ENCODE peak calls at places on chromosome X, in five cellular contexts. One of them, this sample, is unnamed.

GRCh38 chrX:93695981-93696380 is 22.0 kb downstream of the FAM133A start:
- DNase-seq in GM12878: no peak
- DNase-seq in mammary epithelial cell: no peak
- DNase-seq in AG04450: no peak
- DNase-seq in heart left ventricle: no peak
- DNase-seq in this sample: no peak

GRCh38 chrX:30620125-30620524 is 33.1 kb upstream of the GK start:
- DNase-seq in GM12878: no peak
- DNase-seq in mammary epithelial cell: no peak
- DNase-seq in AG04450: no peak
- DNase-seq in heart left ventricle: no peak
- DNase-seq in this sample: no peak

GRCh38 chrX:37423864-37424569 is 74.9 kb downstream of the PRRG1 start:
- DNase-seq in GM12878: no peak
- DNase-seq in mammary epithelial cell: no peak
- DNase-seq in AG04450: no peak
- DNase-seq in heart left ventricle: no peak
- DNase-seq in this sample: peak

GRCh38 chrX:105328773-105329172 is 108.3 kb upstream of the TEX13A start:
- DNase-seq in GM12878: no peak
- DNase-seq in mammary epithelial cell: peak
- DNase-seq in AG04450: no peak
- DNase-seq in heart left ventricle: no peak
- DNase-seq in this sample: no peak

GRCh38 chrX:69107231-69107739 is 58.0 kb downstream of the PJA1 start:
- DNase-seq in GM12878: no peak
- DNase-seq in mammary epithelial cell: no peak
- DNase-seq in AG04450: no peak
- DNase-seq in heart left ventricle: no peak
- DNase-seq in this sample: no peak

GRCh38 chrX:9707306-9708015 is 58.2 kb downstream of the GPR143 start:
- DNase-seq in GM12878: no peak
- DNase-seq in mammary epithelial cell: no peak
- DNase-seq in AG04450: no peak
- DNase-seq in heart left ventricle: no peak
- DNase-seq in this sample: no peak

GRCh38 chrX:110081320-110081719 is 78.4 kb downstream of the TMEM164 start:
- DNase-seq in GM12878: no peak
- DNase-seq in mammary epithelial cell: no peak
- DNase-seq in AG04450: no peak
- DNase-seq in heart left ventricle: no peak
- DNase-seq in this sample: no peak

GRCh38 chrX:29478336-29479069 is 736.9 kb upstream of the MAGEB2 start:
- DNase-seq in GM12878: peak
- DNase-seq in mammary epithelial cell: peak
- DNase-seq in AG04450: no peak
- DNase-seq in heart left ventricle: no peak
- DNase-seq in this sample: peak

GRCh38 chrX:2464677-2465166 is 36.1 kb downstream of the DHRSX start:
- DNase-seq in GM12878: no peak
- DNase-seq in mammary epithelial cell: no peak
- DNase-seq in AG04450: peak
- DNase-seq in heart left ventricle: no peak
- DNase-seq in this sample: peak

GRCh38 chrX:47218280-47218919 is at the start of gene CDK16:
- DNase-seq in GM12878: peak
- DNase-seq in mammary epithelial cell: peak
- DNase-seq in AG04450: no peak
- DNase-seq in heart left ventricle: peak
- DNase-seq in this sample: peak

GRCh38 chrX:29541038-29541437 is 674.3 kb upstream of the MAGEB2 start:
- DNase-seq in GM12878: no peak
- DNase-seq in mammary epithelial cell: no peak
- DNase-seq in AG04450: no peak
- DNase-seq in heart left ventricle: no peak
- DNase-seq in this sample: no peak

GRCh38 chrX:97984641-97985040 is 1100.9 kb downstream of the RPA4 start:
- DNase-seq in GM12878: no peak
- DNase-seq in mammary epithelial cell: peak
- DNase-seq in AG04450: no peak
- DNase-seq in heart left ventricle: no peak
- DNase-seq in this sample: no peak

GRCh38 chrX:155215443-155216178 is 649 bp upstream of the VBP1 start:
- DNase-seq in GM12878: no peak
- DNase-seq in mammary epithelial cell: no peak
- DNase-seq in AG04450: no peak
- DNase-seq in heart left ventricle: no peak
- DNase-seq in this sample: peak

GRCh38 chrX:47217852-47218279 is 615 bp upstream of the CDK16 start:
- DNase-seq in GM12878: peak
- DNase-seq in mammary epithelial cell: peak
- DNase-seq in AG04450: peak
- DNase-seq in heart left ventricle: peak
- DNase-seq in this sample: peak

GRCh38 chrX:10620121-10620699 is at the start of gene MID1:
- DNase-seq in GM12878: no peak
- DNase-seq in mammary epithelial cell: peak
- DNase-seq in AG04450: no peak
- DNase-seq in heart left ventricle: peak
- DNase-seq in this sample: peak

GRCh38 chrX:15674514-15674898 is 9.9 kb upstream of the CLTRN start:
- DNase-seq in GM12878: peak
- DNase-seq in mammary epithelial cell: peak
- DNase-seq in AG04450: peak
- DNase-seq in heart left ventricle: peak
- DNase-seq in this sample: peak

GRCh38 chrX:63652086-63652775 is 132.8 kb downstream of the ARHGEF9 start:
- DNase-seq in GM12878: no peak
- DNase-seq in mammary epithelial cell: no peak
- DNase-seq in AG04450: no peak
- DNase-seq in heart left ventricle: no peak
- DNase-seq in this sample: no peak

GRCh38 chrX:68750316-68750715 is 78.5 kb upstream of the EFNB1 start:
- DNase-seq in GM12878: no peak
- DNase-seq in mammary epithelial cell: no peak
- DNase-seq in AG04450: no peak
- DNase-seq in heart left ventricle: no peak
- DNase-seq in this sample: no peak

GRCh38 chrX:110412971-110413726 is 54.5 kb downstream of the RTL9 start:
- DNase-seq in GM12878: no peak
- DNase-seq in mammary epithelial cell: peak
- DNase-seq in AG04450: no peak
- DNase-seq in heart left ventricle: peak
- DNase-seq in this sample: peak

GRCh38 chrX:143648705-143649104 is 12.8 kb upstream of the SLITRK4 start:
- DNase-seq in GM12878: no peak
- DNase-seq in mammary epithelial cell: no peak
- DNase-seq in AG04450: no peak
- DNase-seq in heart left ventricle: no peak
- DNase-seq in this sample: no peak
- TF ChIP-seq CTCF in GM12878: peak
- TF ChIP-seq CTCF in mammary epithelial cell: no peak
- TF ChIP-seq CTCF in AG04450: no peak
- TF ChIP-seq CTCF in heart left ventricle: no peak
- TF ChIP-seq CTCF in this sample: no peak

DNA sequence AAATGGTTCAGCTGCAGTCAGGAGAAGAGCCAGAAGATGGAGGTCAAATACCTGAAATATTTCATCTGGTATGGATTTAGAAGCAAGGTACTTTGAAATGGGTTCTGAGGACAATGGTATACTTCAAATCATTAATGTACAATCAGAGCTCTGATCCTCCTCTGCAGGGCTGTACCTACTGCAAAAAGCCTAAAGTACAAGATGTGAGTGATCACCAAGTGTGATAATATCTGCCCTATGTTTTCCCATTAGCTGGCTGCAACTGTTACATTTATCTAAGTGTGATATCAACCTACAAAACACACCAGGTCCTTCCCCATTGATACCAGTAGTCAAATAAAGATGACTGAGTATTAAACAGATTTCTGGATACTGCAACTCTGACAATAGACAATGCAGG is 25.1 kb downstream of the HDX start:
- DNase-seq in GM12878: no peak
- DNase-seq in mammary epithelial cell: no peak
- DNase-seq in AG04450: no peak
- DNase-seq in heart left ventricle: no peak
- DNase-seq in this sample: no peak
- H3K4me3 ChIP-seq in GM12878: no peak
- H3K4me3 ChIP-seq in mammary epithelial cell: no peak
- H3K4me3 ChIP-seq in AG04450: no peak
- H3K4me3 ChIP-seq in heart left ventricle: no peak
- H3K4me3 ChIP-seq in this sample: no peak

DNA sequence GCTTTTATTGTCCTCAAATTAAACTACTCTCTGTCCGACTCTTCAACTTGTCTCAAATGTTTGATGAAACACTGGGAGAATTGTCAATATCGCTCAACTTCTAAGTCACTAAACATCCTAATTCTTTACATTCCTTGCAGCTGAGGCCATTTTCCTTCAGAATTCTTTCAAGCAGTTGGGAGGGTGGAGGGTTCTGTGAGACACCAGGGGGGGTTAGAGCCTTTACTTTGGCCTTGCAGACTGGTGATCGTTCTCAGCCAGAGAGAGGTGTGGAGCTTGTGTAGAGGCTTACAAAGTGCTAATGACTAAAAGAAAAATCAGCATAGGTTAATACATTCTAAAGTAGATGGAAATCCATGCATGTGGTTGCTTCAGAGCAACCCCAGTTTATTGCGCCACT is 21.3 kb upstream of the SOX3 start:
- DNase-seq in GM12878: no peak
- DNase-seq in mammary epithelial cell: no peak
- DNase-seq in AG04450: no peak
- DNase-seq in heart left ventricle: no peak
- DNase-seq in this sample: no peak
- TF ChIP-seq CTCF in GM12878: no peak
- TF ChIP-seq CTCF in mammary epithelial cell: no peak
- TF ChIP-seq CTCF in AG04450: no peak
- TF ChIP-seq CTCF in heart left ventricle: no peak
- TF ChIP-seq CTCF in this sample: peak

GRCh38 chrX:133232331-133232730 is 14.2 kb upstream of the TFDP3 start:
- DNase-seq in GM12878: no peak
- DNase-seq in mammary epithelial cell: peak
- DNase-seq in AG04450: no peak
- DNase-seq in heart left ventricle: no peak
- DNase-seq in this sample: no peak
- H3K4me3 ChIP-seq in GM12878: no peak
- H3K4me3 ChIP-seq in mammary epithelial cell: no peak
- H3K4me3 ChIP-seq in AG04450: no peak
- H3K4me3 ChIP-seq in heart left ventricle: no peak
- H3K4me3 ChIP-seq in this sample: no peak